ENCODE peak calls at places on chromosomes 2 and 18, in five cellular contexts. O, E, U, F and Y are unnamed samples.

GRCh38 chr2:48525269-48525943 is 4.5 kb upstream of the STON1 start:
- DNase-seq in E (no peak), U (no peak), O (no peak), F (peak; percentile 38), Y (no peak)

GRCh38 chr2:116510117-116510671 is 1304.3 kb upstream of the DDX18 start:
- DNase-seq in O (no peak), E (peak; percentile 4), F (no peak), U (no peak), Y (peak; percentile 30)

GRCh38 chr2:179518891-179519290 is 254.3 kb upstream of the SESTD1 start:
- DNase-seq in F (no peak), E (no peak), U (no peak), O (no peak), Y (no peak)

GRCh38 chr2:85445316-85446295 is 27.1 kb downstream of the SH2D6 start:
- DNase-seq in E (peak; percentile 72), U (peak; percentile 67), F (peak; percentile 78), O (peak; percentile 84), Y (peak; percentile 49)

GRCh38 chr2:235087812-235088607 is 136.2 kb downstream of the SH3BP4 start:
- DNase-seq in E (no peak), U (no peak), F (peak; percentile 20), O (no peak), Y (no peak)

GRCh38 chr2:166632616-166633015 is 138.6 kb upstream of the SCN7A start:
- DNase-seq in U (no peak), O (peak; percentile 98), F (peak; percentile 73), E (peak; percentile 99), Y (peak; percentile 30)

GRCh38 chr2:37005118-37005868 is 39.0 kb upstream of the STRN start:
- DNase-seq in O (peak; percentile 23), E (peak; percentile 38), F (peak; percentile 45), U (no peak), Y (peak; percentile 63)

GRCh38 chr18:8942021-8942908 is 160.2 kb upstream of the NDUFV2 start:
- DNase-seq in O (no peak), F (peak; percentile 37), U (no peak), E (no peak), Y (no peak)

GRCh38 chr2:205361272-205361671 is 321.0 kb upstream of the NRP2 start:
- DNase-seq in U (no peak), F (peak; percentile 43), E (no peak), O (no peak), Y (peak; percentile 92)

GRCh38 chr2:136057023-136057801 is 60.7 kb downstream of the CXCR4 start:
- DNase-seq in O (no peak), F (no peak), U (no peak), E (no peak), Y (no peak)

GRCh38 chr18:74459877-74460276 is 2.8 kb upstream of the DIPK1C start:
- DNase-seq in U (no peak), F (no peak), E (no peak), O (no peak), Y (no peak)

GRCh38 chr2:229179598-229179997 is 91.5 kb downstream of the PID1 start:
- DNase-seq in E (no peak), O (no peak), U (peak; percentile 75), F (no peak), Y (no peak)

GRCh38 chr18:79725486-79725885 is 45.9 kb downstream of the CTDP1 start:
- DNase-seq in E (no peak), O (no peak), F (no peak), U (no peak), Y (no peak)

GRCh38 chr2:15066138-15066537 is 433.6 kb downstream of the LRATD1 start:
- DNase-seq in F (no peak), U (no peak), E (no peak), O (no peak), Y (no peak)

GRCh38 chr2:144519934-144520717 is at the start of gene ZEB2:
- DNase-seq in O (peak; percentile 84), E (peak; percentile 88), F (peak; percentile 96), U (no peak), Y (no peak)

GRCh38 chr2:233449071-233449901 is 95.0 kb downstream of the DGKD start:
- DNase-seq in F (peak; percentile 40), U (peak; percentile 43), E (peak; percentile 57), O (peak; percentile 48), Y (peak; percentile 53)

GRCh38 chr2:190973262-190973661 is 40.7 kb downstream of the STAT1 start:
- DNase-seq in F (no peak), O (no peak), E (no peak), U (no peak), Y (no peak)

GRCh38 chr2:160287476-160287875 is 87.4 kb upstream of the ITGB6 start:
- DNase-seq in U (no peak), O (peak; percentile 66), E (no peak), F (no peak), Y (no peak)

GRCh38 chr2:6657131-6657530 is 208.6 kb downstream of the CMPK2 start:
- DNase-seq in O (no peak), U (no peak), F (no peak), E (no peak), Y (no peak)

GRCh38 chr2:11777066-11777782 is 30.8 kb downstream of the LPIN1 start:
- DNase-seq in E (no peak), F (no peak), U (no peak), O (no peak), Y (no peak)

GRCh38 chr2:108916397-108917077 is 72.5 kb downstream of the EDAR start:
- DNase-seq in F (no peak), E (no peak), U (peak; percentile 32), O (no peak), Y (no peak)

GRCh38 chr2:42493885-42494433 is at the start of gene KCNG3:
- DNase-seq in O (peak; percentile 12), U (peak; percentile 59), E (peak; percentile 22), F (peak; percentile 25), Y (peak; percentile 62)

GRCh38 chr2:239958366-239958765 is 66.8 kb downstream of the NDUFA10 start:
- DNase-seq in O (no peak), E (no peak), F (no peak), U (no peak), Y (no peak)

GRCh38 chr18:11387880-11388279 is 221.5 kb upstream of the SLC35G4 start:
- DNase-seq in E (no peak), O (peak; percentile 47), U (peak; percentile 83), F (peak; percentile 51), Y (peak; percentile 0)

GRCh38 chr2:86296947-86297346 is 40.5 kb downstream of the REEP1 start:
- DNase-seq in O (no peak), U (no peak), F (no peak), E (no peak), Y (no peak)

GRCh38 chr2:18987592-18988073 is 370.8 kb downstream of the OSR1 start:
- DNase-seq in E (peak; percentile 98), U (peak; percentile 78), F (peak; percentile 95), O (peak; percentile 95), Y (peak; percentile 90)

GRCh38 chr18:54440292-54440691 is 82.6 kb downstream of the C18orf54 start:
- DNase-seq in O (no peak), U (no peak), F (peak; percentile 32), E (no peak), Y (no peak)

GRCh38 chr2:55916473-55917049 is 7.0 kb downstream of the EFEMP1 start:
- DNase-seq in F (no peak), O (peak; percentile 93), E (no peak), U (no peak), Y (no peak)

GRCh38 chr2:215860076-215860475 is 153.3 kb downstream of the MREG start:
- DNase-seq in F (no peak), O (no peak), U (no peak), E (no peak), Y (no peak)

GRCh38 chr2:238974510-238975166 is 126.8 kb downstream of the TWIST2 start:
- DNase-seq in O (peak; percentile 92), E (peak; percentile 78), U (no peak), F (peak; percentile 97), Y (peak; percentile 78)

GRCh38 chr2:106159867-106160785 is 34.0 kb downstream of the UXS1 start:
- DNase-seq in O (no peak), E (no peak), F (no peak), U (no peak), Y (no peak)

GRCh38 chr2:160469615-160470204 is 23.9 kb downstream of the RBMS1 start:
- DNase-seq in F (no peak), O (no peak), U (no peak), E (no peak), Y (no peak)

GRCh38 chr2:218823456-218823855 is 8.1 kb downstream of the PRKAG3 start:
- DNase-seq in O (no peak), F (no peak), E (no peak), U (no peak), Y (peak; percentile 64)

DNA sequence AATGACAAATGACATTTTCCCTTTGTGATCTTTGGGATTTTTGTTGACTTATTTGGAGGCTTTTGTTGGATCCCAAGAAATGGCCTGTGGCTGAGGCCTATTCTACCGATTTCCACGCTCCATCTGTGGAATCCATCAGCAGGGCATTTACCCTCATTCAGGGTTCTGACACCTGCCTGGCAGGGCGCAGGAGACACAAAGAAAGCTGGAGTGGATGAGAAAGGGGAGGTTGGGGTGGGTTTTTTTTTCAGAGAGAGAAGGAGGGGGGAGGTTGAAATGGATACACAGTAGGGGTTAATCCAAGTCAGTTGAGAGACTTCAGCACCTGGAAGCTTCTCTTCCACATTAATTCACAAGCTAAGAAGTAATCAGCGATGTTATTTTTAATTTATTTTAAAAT is 59.7 kb downstream of the PAX3 start:
- DNase-seq in F (no peak), U (no peak), O (no peak), E (no peak), Y (no peak)
- H3K4me3 ChIP-seq in F (no peak overlapping the region), U (no peak overlapping the region), O (no peak overlapping the region), E (no peak overlapping the region), Y (no peak overlapping the region)

DNA sequence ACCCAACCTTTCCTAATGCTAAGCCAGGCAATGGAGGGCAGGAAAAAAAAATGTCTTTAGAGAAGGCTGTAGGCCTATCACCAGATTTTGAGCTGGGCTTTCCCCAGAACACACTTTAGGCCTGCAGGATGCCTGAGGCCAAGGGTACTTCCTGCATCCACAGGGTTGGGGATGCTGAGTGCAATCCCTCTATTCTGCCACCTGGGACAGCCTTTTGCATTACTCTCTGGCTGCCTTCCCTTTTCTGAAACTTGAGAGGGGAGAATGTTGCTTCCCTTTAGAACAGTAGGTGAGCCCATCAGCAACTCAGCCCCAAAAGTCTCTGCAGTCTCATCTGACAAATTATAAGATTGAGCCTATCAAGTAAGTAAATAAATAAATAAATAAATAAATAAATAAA is 195.2 kb downstream of the SLC8A1 start:
- DNase-seq in U (no peak), O (no peak), E (no peak), F (no peak), Y (peak; percentile 48)
- TF ChIP-seq CTCF in U (no peak), O (peak; percentile 21), E (peak; percentile 41), F (peak; percentile 34), Y (peak; percentile 52)

GRCh38 chr2:32006992-32007391 is 3.8 kb downstream of the MEMO1 start:
- DNase-seq in O (no peak), U (no peak), E (no peak), F (no peak), Y (no peak)
- H3K4me3 ChIP-seq in O (no peak overlapping the region), U (no peak overlapping the region), E (no peak overlapping the region), F (no peak overlapping the region), Y (no peak overlapping the region)

DNA sequence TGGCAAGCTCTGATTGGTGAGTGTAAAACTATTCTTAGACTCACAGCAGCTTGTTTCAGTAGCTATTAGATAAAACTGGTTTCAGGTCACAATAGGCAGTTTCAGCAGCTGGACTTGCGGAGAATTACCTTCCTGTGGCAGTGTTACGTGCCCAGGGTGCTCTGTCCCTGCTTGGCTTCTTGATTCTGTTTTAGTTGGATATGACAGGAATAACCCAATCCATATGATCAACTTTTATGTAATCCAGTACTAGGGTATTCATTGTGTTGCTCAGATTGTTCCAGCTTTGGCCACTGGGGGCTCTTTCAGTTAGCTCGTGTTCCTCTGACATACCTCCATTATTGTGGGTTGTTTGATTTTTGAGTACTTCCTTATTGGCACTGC is 43.1 kb downstream of the INPP4A start:
- DNase-seq in E (peak; percentile 12), F (peak; percentile 42), U (no peak), O (peak; percentile 17), Y (peak; percentile 31)
- TF ChIP-seq CTCF in E (peak; percentile 67), F (peak; percentile 56), U (peak; percentile 31), O (peak; percentile 45), Y (peak; percentile 56)